ENCODE peak calls at places on chromosomes 13 and 19, in five cellular contexts. J is IMR-90; F is stimulated activated CD4-positive, alpha-beta T cell treated with anti-CD3 and anti-CD28 coated beads, Interleukin-2, amount 100 ng/mL, for 48 hours; T is fibroblast of the conjunctiva; D is activated effector memory CD4-positive, alpha-beta T cell treated with Interleukin-2 at 50 U/mL for 16 hours. V is an unnamed sample.

GRCh38 chr19:15936950-15937349 is 2.6 kb upstream of the CYP4F11 start:
- DNase-seq in J (no peak), F (no peak), T (no peak), D (no peak), V (no peak)

GRCh38 chr13:50244913-50245574 is 229.8 kb downstream of the KCNRG start:
- DNase-seq in J (peak; percentile 88), F (peak; percentile 42), T (peak; percentile 69), D (peak; percentile 16), V (no peak)

GRCh38 chr13:96982672-96983071 is 11.6 kb downstream of the OXGR1 start:
- DNase-seq in J (no peak), F (no peak), T (no peak), D (no peak), V (no peak)

GRCh38 chr19:48135411-48135810 is 24.8 kb upstream of the PLA2G4C start:
- DNase-seq in J (no peak), F (peak; percentile 13), T (no peak), D (no peak), V (no peak)

GRCh38 chr13:114105351-114106225 is 26.8 kb downstream of the RASA3 start:
- DNase-seq in J (no peak), F (no peak), T (no peak), D (no peak), V (no peak)

GRCh38 chr13:99132295-99132835 is 68.3 kb upstream of the UBAC2 start:
- DNase-seq in J (no peak), F (no peak), T (no peak), D (no peak), V (no peak)

GRCh38 chr13:37409756-37410155 is 188.8 kb downstream of the POSTN start:
- DNase-seq in J (peak; percentile 46), F (no peak), T (no peak), D (no peak), V (no peak)

GRCh38 chr13:34867590-34867989 is 74.5 kb upstream of the NBEA start:
- DNase-seq in J (peak; percentile 8), F (no peak), T (no peak), D (no peak), V (no peak)

GRCh38 chr13:72960541-72960940 is 98.3 kb upstream of the KLF5 start:
- DNase-seq in J (no peak), F (no peak), T (no peak), D (no peak), V (no peak)

GRCh38 chr19:46124638-46125115 is at the start of gene IGFL3:
- DNase-seq in J (peak; percentile 34), F (no peak), T (no peak), D (no peak), V (no peak)

GRCh38 chr19:3443840-3444694 is 36.3 kb downstream of the SMIM24 start:
- DNase-seq in J (peak; percentile 47), F (no peak), T (no peak), D (no peak), V (no peak)

GRCh38 chr13:58434943-58435342 is 803.4 kb downstream of the PCDH17 start:
- DNase-seq in J (no peak), F (no peak), T (no peak), D (no peak), V (no peak)

GRCh38 chr19:1369214-1369805 is 14.4 kb upstream of the NDUFS7 start:
- DNase-seq in J (no peak), F (no peak), T (no peak), D (no peak), V (no peak)

GRCh38 chr19:42254083-42254849 is 662 bp downstream of the ERF start:
- DNase-seq in J (peak; percentile 32), F (peak; percentile 66), T (no peak), D (peak; percentile 71), V (peak; percentile 73)

GRCh38 chr13:48222358-48223015 is 10.5 kb upstream of the ITM2B start:
- DNase-seq in J (peak; percentile 42), F (no peak), T (no peak), D (no peak), V (no peak)

GRCh38 chr13:31094331-31095015 is 67.2 kb downstream of the HSPH1 start:
- DNase-seq in J (no peak), F (no peak), T (no peak), D (no peak), V (no peak)

GRCh38 chr19:13794388-13794751 is 873 bp upstream of the ZSWIM4 start:
- DNase-seq in J (peak; percentile 96), F (no peak), T (peak; percentile 87), D (no peak), V (no peak)

GRCh38 chr13:40189426-40189825 is 477.0 kb downstream of the FOXO1 start:
- DNase-seq in J (no peak), F (no peak), T (no peak), D (no peak), V (no peak)

GRCh38 chr19:53308339-53308811 is 25.2 kb upstream of the ZNF845 start:
- DNase-seq in J (no peak), F (no peak), T (no peak), D (no peak), V (peak; percentile 13)

GRCh38 chr19:38015216-38015615 is 108.2 kb downstream of the SIPA1L3 start:
- DNase-seq in J (no peak), F (no peak), T (no peak), D (no peak), V (no peak)

GRCh38 chr19:34676697-34677385 is at the start of gene SCGB2B2:
- DNase-seq in J (no peak), F (no peak), T (peak; percentile 36), D (no peak), V (no peak)

GRCh38 chr13:95641291-95641811 is 3.2 kb downstream of the DZIP1 start:
- DNase-seq in J (peak; percentile 27), F (no peak), T (no peak), D (no peak), V (no peak)

GRCh38 chr13:91017031-91017668 is 330.3 kb upstream of the MIR17HG start:
- DNase-seq in J (peak; percentile 9), F (peak; percentile 17), T (peak; percentile 2), D (no peak), V (no peak)

GRCh38 chr19:45159971-45160324 is 834 bp downstream of the NKPD1 start:
- DNase-seq in J (no peak), F (no peak), T (no peak), D (no peak), V (no peak)

GRCh38 chr13:113220141-113220598 is 10.8 kb downstream of the CUL4A start:
- DNase-seq in J (no peak), F (no peak), T (no peak), D (no peak), V (no peak)

GRCh38 chr19:9597027-9597426 is 12.7 kb upstream of the ZNF121 start:
- DNase-seq in J (peak; percentile 92), F (no peak), T (peak; percentile 29), D (no peak), V (no peak)

GRCh38 chr19:31528261-31528660 is 179.0 kb upstream of the TSHZ3 start:
- DNase-seq in J (no peak), F (no peak), T (no peak), D (no peak), V (no peak)

V was measured in CD8-positive, alpha-beta T cell.